ENCODE peak calls at places on chromosomes 12 and 14, in eight cellular contexts. One of them, this sample, is unnamed.
A peak's percentile ranks its signal among the peaks of the same experiment; 100 is the strongest.

GRCh38 chr12:53065470-53065869 is 13.7 kb downstream of the SPRYD3 start:
- DNase-seq in body of pancreas: no peak
- DNase-seq in cardiac muscle cell: no peak
- DNase-seq in IMR-90: no peak
- DNase-seq in neural progenitor cell: no peak
- DNase-seq in CD4-positive, alpha-beta T cell: no peak
- DNase-seq in aorta: peak; percentile 77
- DNase-seq in pancreas: no peak
- DNase-seq in this sample: no peak

GRCh38 chr12:119802472-119802871 is 74.6 kb downstream of the CIT start:
- DNase-seq in body of pancreas: peak; percentile 21
- DNase-seq in cardiac muscle cell: no peak
- DNase-seq in IMR-90: peak; percentile 59
- DNase-seq in neural progenitor cell: peak; percentile 17
- DNase-seq in CD4-positive, alpha-beta T cell: no peak
- DNase-seq in aorta: peak; percentile 81
- DNase-seq in pancreas: no peak
- DNase-seq in this sample: no peak

GRCh38 chr12:113359133-113359938 is 949 bp downstream of the PLBD2 start:
- DNase-seq in body of pancreas: peak; percentile 30
- DNase-seq in cardiac muscle cell: no peak
- DNase-seq in IMR-90: peak; percentile 14
- DNase-seq in neural progenitor cell: no peak
- DNase-seq in CD4-positive, alpha-beta T cell: no peak
- DNase-seq in aorta: peak; percentile 85
- DNase-seq in pancreas: peak; percentile 11
- DNase-seq in this sample: no peak

GRCh38 chr12:111451232-111451631 is 45.5 kb downstream of the SH2B3 start:
- DNase-seq in body of pancreas: no peak
- DNase-seq in cardiac muscle cell: no peak
- DNase-seq in IMR-90: no peak
- DNase-seq in neural progenitor cell: no peak
- DNase-seq in CD4-positive, alpha-beta T cell: no peak
- DNase-seq in aorta: no peak
- DNase-seq in pancreas: no peak
- DNase-seq in this sample: no peak

GRCh38 chr14:80239631-80240030 is 28.3 kb upstream of the DIO2 start:
- DNase-seq in body of pancreas: no peak
- DNase-seq in cardiac muscle cell: no peak
- DNase-seq in IMR-90: no peak
- DNase-seq in neural progenitor cell: no peak
- DNase-seq in CD4-positive, alpha-beta T cell: no peak
- DNase-seq in aorta: no peak
- DNase-seq in pancreas: no peak
- DNase-seq in this sample: no peak

GRCh38 chr14:79342942-79343341 is 868.4 kb downstream of the DIO2 start:
- DNase-seq in body of pancreas: no peak
- DNase-seq in cardiac muscle cell: no peak
- DNase-seq in IMR-90: no peak
- DNase-seq in neural progenitor cell: no peak
- DNase-seq in CD4-positive, alpha-beta T cell: no peak
- DNase-seq in aorta: no peak
- DNase-seq in pancreas: no peak
- DNase-seq in this sample: no peak

GRCh38 chr12:81668475-81668874 is 90.7 kb downstream of the PPFIA2 start:
- DNase-seq in body of pancreas: no peak
- DNase-seq in cardiac muscle cell: no peak
- DNase-seq in IMR-90: peak; percentile 43
- DNase-seq in neural progenitor cell: no peak
- DNase-seq in CD4-positive, alpha-beta T cell: no peak
- DNase-seq in aorta: no peak
- DNase-seq in pancreas: no peak
- DNase-seq in this sample: no peak

GRCh38 chr12:52050116-52050770 is 999 bp upstream of the NR4A1 start:
- DNase-seq in body of pancreas: peak; percentile 80
- DNase-seq in cardiac muscle cell: no peak
- DNase-seq in IMR-90: peak; percentile 50
- DNase-seq in neural progenitor cell: no peak
- DNase-seq in CD4-positive, alpha-beta T cell: no peak
- DNase-seq in aorta: no peak
- DNase-seq in pancreas: peak; percentile 77
- DNase-seq in this sample: no peak

GRCh38 chr12:15232959-15233358 is 11.7 kb upstream of the RERG start:
- DNase-seq in body of pancreas: no peak
- DNase-seq in cardiac muscle cell: no peak
- DNase-seq in IMR-90: no peak
- DNase-seq in neural progenitor cell: no peak
- DNase-seq in CD4-positive, alpha-beta T cell: no peak
- DNase-seq in aorta: no peak
- DNase-seq in pancreas: no peak
- DNase-seq in this sample: no peak

GRCh38 chr14:35855886-35856481 is 29.8 kb downstream of the BRMS1L start:
- DNase-seq in body of pancreas: no peak
- DNase-seq in cardiac muscle cell: no peak
- DNase-seq in IMR-90: no peak
- DNase-seq in neural progenitor cell: no peak
- DNase-seq in CD4-positive, alpha-beta T cell: no peak
- DNase-seq in aorta: no peak
- DNase-seq in pancreas: no peak
- DNase-seq in this sample: no peak

GRCh38 chr14:70358631-70359030 is 852 bp downstream of the COX16 start:
- DNase-seq in body of pancreas: no peak
- DNase-seq in cardiac muscle cell: no peak
- DNase-seq in IMR-90: peak; percentile 12
- DNase-seq in neural progenitor cell: no peak
- DNase-seq in CD4-positive, alpha-beta T cell: no peak
- DNase-seq in aorta: no peak
- DNase-seq in pancreas: no peak
- DNase-seq in this sample: no peak

GRCh38 chr14:65238456-65238855 is 136.1 kb upstream of the MAX start:
- DNase-seq in body of pancreas: no peak
- DNase-seq in cardiac muscle cell: no peak
- DNase-seq in IMR-90: peak; percentile 82
- DNase-seq in neural progenitor cell: no peak
- DNase-seq in CD4-positive, alpha-beta T cell: no peak
- DNase-seq in aorta: no peak
- DNase-seq in pancreas: no peak
- DNase-seq in this sample: no peak

GRCh38 chr12:54935235-54935951 is 49.2 kb downstream of the TESPA1 start:
- DNase-seq in body of pancreas: no peak
- DNase-seq in cardiac muscle cell: no peak
- DNase-seq in IMR-90: peak; percentile 91
- DNase-seq in neural progenitor cell: no peak
- DNase-seq in CD4-positive, alpha-beta T cell: peak; percentile 6
- DNase-seq in aorta: no peak
- DNase-seq in pancreas: no peak
- DNase-seq in this sample: no peak

GRCh38 chr12:104695453-104696148 is 238.9 kb downstream of the CHST11 start:
- DNase-seq in body of pancreas: no peak
- DNase-seq in cardiac muscle cell: no peak
- DNase-seq in IMR-90: peak; percentile 93
- DNase-seq in neural progenitor cell: no peak
- DNase-seq in CD4-positive, alpha-beta T cell: peak; percentile 56
- DNase-seq in aorta: peak; percentile 86
- DNase-seq in pancreas: no peak
- DNase-seq in this sample: no peak
- H3K27ac ChIP-seq in body of pancreas: no peak overlapping the region
- H3K27ac ChIP-seq in cardiac muscle cell: no peak overlapping the region
- H3K27ac ChIP-seq in IMR-90: peak overlapping the region; percentile 0
- H3K27ac ChIP-seq in neural progenitor cell: no peak overlapping the region
- H3K27ac ChIP-seq in CD4-positive, alpha-beta T cell: no peak overlapping the region
- H3K27ac ChIP-seq in aorta: no peak overlapping the region
- H3K27ac ChIP-seq in pancreas: no peak overlapping the region
- H3K27ac ChIP-seq in this sample: no peak overlapping the region

DNA sequence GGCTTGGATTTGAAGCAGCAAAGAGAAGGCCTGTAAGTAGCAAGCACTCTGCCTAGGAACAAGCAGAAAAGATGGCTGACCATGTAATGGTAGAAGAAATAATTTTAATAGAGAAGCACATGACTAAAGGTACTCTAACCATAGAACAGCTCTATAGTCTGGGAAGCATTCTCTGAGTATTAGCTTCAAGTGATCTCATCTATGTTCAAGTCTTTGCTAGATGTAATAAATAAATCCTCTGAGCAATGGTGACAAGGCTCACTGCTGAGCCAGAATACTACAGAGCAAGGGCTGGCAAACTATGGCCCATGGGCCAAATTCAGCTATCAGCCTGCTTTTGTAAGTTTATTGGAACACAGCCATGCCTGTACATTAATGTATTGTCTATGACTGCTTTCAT is 84.8 kb downstream of the PEBP1 start:
- DNase-seq in body of pancreas: no peak
- DNase-seq in cardiac muscle cell: no peak
- DNase-seq in IMR-90: peak; percentile 64
- DNase-seq in neural progenitor cell: no peak
- DNase-seq in CD4-positive, alpha-beta T cell: no peak
- DNase-seq in aorta: no peak
- DNase-seq in pancreas: no peak
- DNase-seq in this sample: no peak
- H3K27ac ChIP-seq in body of pancreas: no peak overlapping the region
- H3K27ac ChIP-seq in cardiac muscle cell: no peak overlapping the region
- H3K27ac ChIP-seq in IMR-90: no peak overlapping the region
- H3K27ac ChIP-seq in neural progenitor cell: no peak overlapping the region
- H3K27ac ChIP-seq in CD4-positive, alpha-beta T cell: no peak overlapping the region
- H3K27ac ChIP-seq in aorta: no peak overlapping the region
- H3K27ac ChIP-seq in pancreas: no peak overlapping the region
- H3K27ac ChIP-seq in this sample: no peak overlapping the region

DNA sequence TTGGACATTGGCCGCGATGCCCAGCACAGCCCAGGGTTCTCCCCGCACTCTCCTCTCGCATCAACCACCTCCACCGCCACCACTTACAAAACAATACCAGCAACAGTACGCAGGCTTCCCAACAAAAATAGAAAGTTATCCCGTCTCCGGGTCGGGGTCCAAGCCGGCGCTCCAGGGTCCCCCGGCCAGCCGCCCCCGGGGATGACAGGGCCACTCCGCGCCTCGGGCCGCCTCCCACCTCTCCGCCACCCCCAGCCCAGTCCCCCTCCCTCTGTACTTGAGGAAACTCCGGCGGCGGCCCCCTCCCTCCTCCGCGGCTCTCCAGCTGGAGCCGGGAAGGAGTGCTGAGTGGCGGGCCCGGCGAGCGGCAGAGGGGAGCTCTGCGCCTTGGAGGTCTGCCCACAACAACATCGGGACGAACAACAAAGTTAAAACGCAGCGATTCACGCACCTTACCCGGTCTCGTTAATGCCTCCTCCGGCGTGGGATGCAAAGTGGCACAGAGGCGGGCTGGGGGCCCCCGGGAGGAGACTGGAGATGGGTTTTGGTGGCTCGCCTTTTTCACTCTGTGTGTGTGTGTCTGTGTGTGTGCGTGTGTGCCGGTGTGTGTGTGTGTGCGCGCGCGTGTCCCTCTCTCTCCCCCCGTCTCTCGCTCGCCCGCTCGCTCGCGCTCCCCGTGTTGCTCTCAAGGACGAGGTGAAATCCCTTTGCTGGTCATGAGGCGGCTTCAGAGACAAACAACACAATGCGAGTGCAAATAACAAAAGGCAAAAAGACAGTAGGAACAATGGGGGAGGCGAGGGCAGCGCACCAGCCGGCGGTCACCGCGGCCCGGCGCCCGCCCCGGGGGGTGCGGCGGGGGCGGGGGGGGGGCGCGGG is 386.8 kb downstream of the BCAT1 start:
- DNase-seq in body of pancreas: peak; percentile 40
- DNase-seq in cardiac muscle cell: peak; percentile 82
- DNase-seq in IMR-90: peak; percentile 62
- DNase-seq in neural progenitor cell: peak; percentile 84
- DNase-seq in CD4-positive, alpha-beta T cell: no peak
- DNase-seq in aorta: peak; percentile 90
- DNase-seq in pancreas: no peak
- DNase-seq in this sample: no peak
- H3K27ac ChIP-seq in body of pancreas: peak overlapping the region; percentile 40
- H3K27ac ChIP-seq in cardiac muscle cell: peak overlapping the region; percentile 78
- H3K27ac ChIP-seq in IMR-90: peak overlapping the region; percentile 98
- H3K27ac ChIP-seq in neural progenitor cell: peak overlapping the region; percentile 7
- H3K27ac ChIP-seq in CD4-positive, alpha-beta T cell: no peak overlapping the region
- H3K27ac ChIP-seq in aorta: peak overlapping the region; percentile 90
- H3K27ac ChIP-seq in pancreas: peak overlapping the region; percentile 34
- H3K27ac ChIP-seq in this sample: peak overlapping the region; percentile 92

DNA sequence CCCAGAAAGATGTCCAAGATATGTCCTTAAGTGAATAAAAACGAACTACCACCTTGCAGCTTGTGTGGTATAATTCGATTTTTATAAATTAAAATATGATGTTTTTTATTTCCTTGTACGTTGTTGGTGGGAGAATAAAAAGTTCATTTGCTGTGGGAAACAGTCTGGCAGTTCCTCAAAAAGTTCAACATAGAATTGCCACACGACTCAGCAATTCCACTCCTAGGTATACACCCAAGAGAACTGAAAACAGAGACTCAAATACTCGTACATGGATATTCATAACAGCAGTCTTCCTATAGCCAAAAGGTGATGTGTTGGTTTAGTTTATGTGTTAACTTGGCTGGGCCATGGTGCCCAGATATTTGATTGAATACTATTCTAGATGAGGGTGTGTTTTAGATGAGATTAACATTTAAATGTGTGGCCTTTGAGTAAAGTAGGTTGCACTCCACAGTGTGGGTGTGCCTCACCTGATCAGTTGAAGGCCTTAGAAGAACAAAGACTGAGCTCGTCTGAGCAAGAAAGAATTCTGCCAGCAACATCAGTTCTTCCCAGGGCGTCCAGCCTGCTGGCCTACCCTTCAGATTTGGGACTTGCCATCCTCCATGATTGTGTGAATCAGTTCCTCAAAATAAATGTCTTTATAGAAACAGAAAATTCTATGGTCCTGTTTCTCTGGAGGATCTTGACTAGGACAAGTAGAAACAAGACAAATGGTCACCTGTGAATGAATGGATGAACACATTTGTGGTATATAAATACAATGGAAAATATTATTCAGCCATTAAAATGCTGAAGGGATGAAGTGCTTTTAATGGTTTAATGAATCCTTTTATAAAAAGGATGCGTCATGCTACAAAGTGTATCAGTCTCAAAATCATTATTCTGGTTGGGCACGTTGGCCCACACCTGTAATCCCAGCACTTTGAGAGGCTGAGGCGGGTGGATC is 5.1 kb upstream of the DENR start:
- DNase-seq in body of pancreas: no peak
- DNase-seq in cardiac muscle cell: no peak
- DNase-seq in IMR-90: no peak
- DNase-seq in neural progenitor cell: no peak
- DNase-seq in CD4-positive, alpha-beta T cell: no peak
- DNase-seq in aorta: no peak
- DNase-seq in pancreas: no peak
- DNase-seq in this sample: no peak
- H3K27ac ChIP-seq in body of pancreas: no peak overlapping the region
- H3K27ac ChIP-seq in cardiac muscle cell: no peak overlapping the region
- H3K27ac ChIP-seq in IMR-90: no peak overlapping the region
- H3K27ac ChIP-seq in neural progenitor cell: no peak overlapping the region
- H3K27ac ChIP-seq in CD4-positive, alpha-beta T cell: no peak overlapping the region
- H3K27ac ChIP-seq in aorta: no peak overlapping the region
- H3K27ac ChIP-seq in pancreas: no peak overlapping the region
- H3K27ac ChIP-seq in this sample: no peak overlapping the region

This sample was measured in vagina.